ENCODE peak calls at places on chromosomes 4 and X, in seven cellular contexts. One of them, this sample, is unnamed.
A peak's percentile ranks its signal among the peaks of the same experiment; 100 is the strongest.

GRCh38 chr4:78591404-78591803 is 39.8 kb downstream of the ANXA3 start:
- DNase-seq in K562: no peak
- DNase-seq in NCI-H1436: no peak
- DNase-seq in mesenteric fat pad: no peak
- DNase-seq in activated gamma-delta T cell treated with Interleukin-2 at 50 U/mL for 16 hours: no peak
- DNase-seq in NCI-H1417 treated with DMSO at 0.1 percent for 48 hours: no peak
- DNase-seq in SW480: no peak
- DNase-seq in this sample: no peak

GRCh38 chr4:79788884-79789283 is 284.1 kb downstream of the ANTXR2 start:
- DNase-seq in activated gamma-delta T cell treated with Interleukin-2 at 50 U/mL for 16 hours: no peak
- DNase-seq in NCI-H1436: no peak
- DNase-seq in NCI-H1417 treated with DMSO at 0.1 percent for 48 hours: no peak
- DNase-seq in K562: no peak
- DNase-seq in SW480: no peak
- DNase-seq in mesenteric fat pad: no peak
- DNase-seq in this sample: no peak

GRCh38 chr4:10643600-10644425 is 40.8 kb downstream of the CLNK start:
- DNase-seq in NCI-H1436: no peak
- DNase-seq in K562: no peak
- DNase-seq in SW480: peak; percentile 6
- DNase-seq in activated gamma-delta T cell treated with Interleukin-2 at 50 U/mL for 16 hours: no peak
- DNase-seq in mesenteric fat pad: no peak
- DNase-seq in NCI-H1417 treated with DMSO at 0.1 percent for 48 hours: no peak
- DNase-seq in this sample: no peak

GRCh38 chrX:254630-255215 is 26.5 kb upstream of the PLCXD1 start:
- DNase-seq in NCI-H1436: no peak
- DNase-seq in activated gamma-delta T cell treated with Interleukin-2 at 50 U/mL for 16 hours: no peak
- DNase-seq in NCI-H1417 treated with DMSO at 0.1 percent for 48 hours: no peak
- DNase-seq in K562: no peak
- DNase-seq in mesenteric fat pad: no peak
- DNase-seq in SW480: no peak
- DNase-seq in this sample: no peak

GRCh38 chr4:76144546-76144945 is 3.7 kb downstream of the NUP54 start:
- DNase-seq in mesenteric fat pad: no peak
- DNase-seq in K562: no peak
- DNase-seq in SW480: no peak
- DNase-seq in activated gamma-delta T cell treated with Interleukin-2 at 50 U/mL for 16 hours: no peak
- DNase-seq in NCI-H1436: no peak
- DNase-seq in NCI-H1417 treated with DMSO at 0.1 percent for 48 hours: no peak
- DNase-seq in this sample: no peak

GRCh38 chr4:40316782-40317635 is 18.1 kb upstream of the CHRNA9 start:
- DNase-seq in mesenteric fat pad: no peak
- DNase-seq in NCI-H1417 treated with DMSO at 0.1 percent for 48 hours: no peak
- DNase-seq in activated gamma-delta T cell treated with Interleukin-2 at 50 U/mL for 16 hours: peak; percentile 55
- DNase-seq in SW480: peak; percentile 79
- DNase-seq in K562: peak; percentile 72
- DNase-seq in NCI-H1436: no peak
- DNase-seq in this sample: no peak

GRCh38 chr4:145533011-145533410 is 51.4 kb downstream of the SMAD1 start:
- DNase-seq in K562: no peak
- DNase-seq in SW480: no peak
- DNase-seq in activated gamma-delta T cell treated with Interleukin-2 at 50 U/mL for 16 hours: no peak
- DNase-seq in mesenteric fat pad: no peak
- DNase-seq in NCI-H1417 treated with DMSO at 0.1 percent for 48 hours: no peak
- DNase-seq in NCI-H1436: no peak
- DNase-seq in this sample: no peak

GRCh38 chr4:121898150-121898549 is 27.9 kb upstream of the BBS7 start:
- DNase-seq in K562: no peak
- DNase-seq in mesenteric fat pad: no peak
- DNase-seq in SW480: peak; percentile 9
- DNase-seq in NCI-H1417 treated with DMSO at 0.1 percent for 48 hours: no peak
- DNase-seq in NCI-H1436: no peak
- DNase-seq in activated gamma-delta T cell treated with Interleukin-2 at 50 U/mL for 16 hours: peak; percentile 4
- DNase-seq in this sample: no peak

GRCh38 chr4:35252071-35252470 is 992.2 kb downstream of the ARAP2 start:
- DNase-seq in SW480: no peak
- DNase-seq in mesenteric fat pad: no peak
- DNase-seq in K562: no peak
- DNase-seq in NCI-H1417 treated with DMSO at 0.1 percent for 48 hours: no peak
- DNase-seq in NCI-H1436: no peak
- DNase-seq in activated gamma-delta T cell treated with Interleukin-2 at 50 U/mL for 16 hours: no peak
- DNase-seq in this sample: no peak

GRCh38 chr4:10584042-10584441 is 100.5 kb downstream of the CLNK start:
- DNase-seq in SW480: peak; percentile 66
- DNase-seq in NCI-H1417 treated with DMSO at 0.1 percent for 48 hours: no peak
- DNase-seq in K562: no peak
- DNase-seq in mesenteric fat pad: no peak
- DNase-seq in activated gamma-delta T cell treated with Interleukin-2 at 50 U/mL for 16 hours: no peak
- DNase-seq in NCI-H1436: no peak
- DNase-seq in this sample: no peak

GRCh38 chrX:102835504-102836146 is 101.4 kb upstream of the RAB40AL start:
- DNase-seq in NCI-H1417 treated with DMSO at 0.1 percent for 48 hours: no peak
- DNase-seq in activated gamma-delta T cell treated with Interleukin-2 at 50 U/mL for 16 hours: no peak
- DNase-seq in K562: peak; percentile 11
- DNase-seq in SW480: peak; percentile 1
- DNase-seq in mesenteric fat pad: no peak
- DNase-seq in NCI-H1436: peak; percentile 9
- DNase-seq in this sample: peak; percentile 62

GRCh38 chr4:128835498-128836222 is 26.2 kb downstream of the JADE1 start:
- DNase-seq in SW480: no peak
- DNase-seq in K562: no peak
- DNase-seq in activated gamma-delta T cell treated with Interleukin-2 at 50 U/mL for 16 hours: no peak
- DNase-seq in NCI-H1417 treated with DMSO at 0.1 percent for 48 hours: no peak
- DNase-seq in mesenteric fat pad: no peak
- DNase-seq in NCI-H1436: no peak
- DNase-seq in this sample: no peak

GRCh38 chr4:72896515-72896914 is 173.0 kb downstream of the COX18 start:
- DNase-seq in activated gamma-delta T cell treated with Interleukin-2 at 50 U/mL for 16 hours: no peak
- DNase-seq in K562: no peak
- DNase-seq in NCI-H1436: no peak
- DNase-seq in SW480: no peak
- DNase-seq in mesenteric fat pad: no peak
- DNase-seq in NCI-H1417 treated with DMSO at 0.1 percent for 48 hours: no peak
- DNase-seq in this sample: no peak

GRCh38 chrX:69177511-69178162 is 12.4 kb upstream of the PJA1 start:
- DNase-seq in K562: no peak
- DNase-seq in NCI-H1417 treated with DMSO at 0.1 percent for 48 hours: no peak
- DNase-seq in SW480: no peak
- DNase-seq in mesenteric fat pad: peak; percentile 83
- DNase-seq in activated gamma-delta T cell treated with Interleukin-2 at 50 U/mL for 16 hours: no peak
- DNase-seq in NCI-H1436: no peak
- DNase-seq in this sample: no peak

GRCh38 chr4:186149872-186150271 is 41.5 kb upstream of the CYP4V2 start:
- DNase-seq in mesenteric fat pad: no peak
- DNase-seq in activated gamma-delta T cell treated with Interleukin-2 at 50 U/mL for 16 hours: peak; percentile 29
- DNase-seq in NCI-H1417 treated with DMSO at 0.1 percent for 48 hours: no peak
- DNase-seq in NCI-H1436: peak; percentile 40
- DNase-seq in K562: peak; percentile 31
- DNase-seq in SW480: peak; percentile 16
- DNase-seq in this sample: no peak

GRCh38 chrX:45824471-45824870 is 623.8 kb upstream of the DIPK2B start:
- DNase-seq in NCI-H1417 treated with DMSO at 0.1 percent for 48 hours: no peak
- DNase-seq in activated gamma-delta T cell treated with Interleukin-2 at 50 U/mL for 16 hours: no peak
- DNase-seq in mesenteric fat pad: no peak
- DNase-seq in NCI-H1436: no peak
- DNase-seq in SW480: peak; percentile 25
- DNase-seq in K562: peak; percentile 11
- DNase-seq in this sample: peak; percentile 8

GRCh38 chrX:146881521-146881920 is 67.0 kb upstream of the CXorf51A start:
- DNase-seq in K562: no peak
- DNase-seq in NCI-H1417 treated with DMSO at 0.1 percent for 48 hours: no peak
- DNase-seq in mesenteric fat pad: no peak
- DNase-seq in activated gamma-delta T cell treated with Interleukin-2 at 50 U/mL for 16 hours: no peak
- DNase-seq in NCI-H1436: no peak
- DNase-seq in SW480: no peak
- DNase-seq in this sample: no peak

GRCh38 chr4:99885063-99885664 is 9.1 kb downstream of the LAMTOR3 start:
- DNase-seq in mesenteric fat pad: no peak
- DNase-seq in activated gamma-delta T cell treated with Interleukin-2 at 50 U/mL for 16 hours: no peak
- DNase-seq in NCI-H1436: peak; percentile 18
- DNase-seq in SW480: peak; percentile 21
- DNase-seq in NCI-H1417 treated with DMSO at 0.1 percent for 48 hours: peak; percentile 11
- DNase-seq in K562: peak; percentile 27
- DNase-seq in this sample: peak; percentile 50

GRCh38 chr4:26067035-26067434 is 153.0 kb downstream of the SMIM20 start:
- DNase-seq in K562: no peak
- DNase-seq in NCI-H1417 treated with DMSO at 0.1 percent for 48 hours: no peak
- DNase-seq in mesenteric fat pad: no peak
- DNase-seq in activated gamma-delta T cell treated with Interleukin-2 at 50 U/mL for 16 hours: no peak
- DNase-seq in SW480: no peak
- DNase-seq in NCI-H1436: peak; percentile 28
- DNase-seq in this sample: no peak

GRCh38 chr4:1767770-1768366 is 25.2 kb upstream of the FGFR3 start:
- DNase-seq in K562: peak; percentile 90
- DNase-seq in NCI-H1417 treated with DMSO at 0.1 percent for 48 hours: no peak
- DNase-seq in activated gamma-delta T cell treated with Interleukin-2 at 50 U/mL for 16 hours: peak; percentile 15
- DNase-seq in mesenteric fat pad: no peak
- DNase-seq in NCI-H1436: no peak
- DNase-seq in SW480: peak; percentile 43
- DNase-seq in this sample: peak; percentile 38

GRCh38 chrX:1226249-1226648 is 13.8 kb upstream of the CRLF2 start:
- DNase-seq in NCI-H1436: no peak
- DNase-seq in SW480: no peak
- DNase-seq in K562: no peak
- DNase-seq in activated gamma-delta T cell treated with Interleukin-2 at 50 U/mL for 16 hours: no peak
- DNase-seq in NCI-H1417 treated with DMSO at 0.1 percent for 48 hours: no peak
- DNase-seq in mesenteric fat pad: no peak
- DNase-seq in this sample: no peak

GRCh38 chrX:19660604-19661003 is 145.3 kb upstream of the MAP3K15 start:
- DNase-seq in mesenteric fat pad: no peak
- DNase-seq in activated gamma-delta T cell treated with Interleukin-2 at 50 U/mL for 16 hours: no peak
- DNase-seq in K562: no peak
- DNase-seq in NCI-H1436: no peak
- DNase-seq in NCI-H1417 treated with DMSO at 0.1 percent for 48 hours: no peak
- DNase-seq in SW480: no peak
- DNase-seq in this sample: no peak

GRCh38 chrX:115021121-115021520 is 3.7 kb upstream of the IL13RA2 start:
- DNase-seq in K562: no peak
- DNase-seq in SW480: no peak
- DNase-seq in NCI-H1436: no peak
- DNase-seq in NCI-H1417 treated with DMSO at 0.1 percent for 48 hours: no peak
- DNase-seq in mesenteric fat pad: no peak
- DNase-seq in activated gamma-delta T cell treated with Interleukin-2 at 50 U/mL for 16 hours: no peak
- DNase-seq in this sample: no peak

GRCh38 chrX:77009691-77010090 is 437.5 kb upstream of the FGF16 start:
- DNase-seq in activated gamma-delta T cell treated with Interleukin-2 at 50 U/mL for 16 hours: no peak
- DNase-seq in mesenteric fat pad: no peak
- DNase-seq in NCI-H1436: no peak
- DNase-seq in K562: no peak
- DNase-seq in SW480: no peak
- DNase-seq in NCI-H1417 treated with DMSO at 0.1 percent for 48 hours: no peak
- DNase-seq in this sample: no peak

GRCh38 chrX:109827772-109828171 is 94.7 kb upstream of the ACSL4 start:
- DNase-seq in NCI-H1436: no peak
- DNase-seq in SW480: no peak
- DNase-seq in mesenteric fat pad: no peak
- DNase-seq in K562: no peak
- DNase-seq in NCI-H1417 treated with DMSO at 0.1 percent for 48 hours: no peak
- DNase-seq in activated gamma-delta T cell treated with Interleukin-2 at 50 U/mL for 16 hours: no peak
- DNase-seq in this sample: no peak

GRCh38 chr4:32203340-32203739 is 1483.2 kb downstream of the PCDH7 start:
- DNase-seq in mesenteric fat pad: no peak
- DNase-seq in K562: no peak
- DNase-seq in activated gamma-delta T cell treated with Interleukin-2 at 50 U/mL for 16 hours: no peak
- DNase-seq in NCI-H1436: no peak
- DNase-seq in NCI-H1417 treated with DMSO at 0.1 percent for 48 hours: no peak
- DNase-seq in SW480: no peak
- DNase-seq in this sample: no peak

GRCh38 chr4:8772499-8773123 is 99.0 kb downstream of the HMX1 start:
- DNase-seq in K562: no peak
- DNase-seq in NCI-H1417 treated with DMSO at 0.1 percent for 48 hours: no peak
- DNase-seq in SW480: no peak
- DNase-seq in activated gamma-delta T cell treated with Interleukin-2 at 50 U/mL for 16 hours: no peak
- DNase-seq in NCI-H1436: no peak
- DNase-seq in mesenteric fat pad: peak; percentile 73
- DNase-seq in this sample: no peak

GRCh38 chr4:40515398-40516293 is 114.0 kb downstream of the RBM47 start:
- DNase-seq in NCI-H1436: no peak
- DNase-seq in SW480: peak; percentile 75
- DNase-seq in mesenteric fat pad: no peak
- DNase-seq in K562: peak; percentile 81
- DNase-seq in NCI-H1417 treated with DMSO at 0.1 percent for 48 hours: no peak
- DNase-seq in activated gamma-delta T cell treated with Interleukin-2 at 50 U/mL for 16 hours: no peak
- DNase-seq in this sample: peak; percentile 83

GRCh38 chr4:186792994-186793393 is 69.3 kb upstream of the FAT1 start:
- DNase-seq in SW480: no peak
- DNase-seq in mesenteric fat pad: no peak
- DNase-seq in K562: no peak
- DNase-seq in NCI-H1436: no peak
- DNase-seq in NCI-H1417 treated with DMSO at 0.1 percent for 48 hours: no peak
- DNase-seq in activated gamma-delta T cell treated with Interleukin-2 at 50 U/mL for 16 hours: no peak
- DNase-seq in this sample: no peak

GRCh38 chr4:125714845-125715244 is 400.1 kb downstream of the FAT4 start:
- DNase-seq in activated gamma-delta T cell treated with Interleukin-2 at 50 U/mL for 16 hours: no peak
- DNase-seq in mesenteric fat pad: no peak
- DNase-seq in SW480: no peak
- DNase-seq in NCI-H1417 treated with DMSO at 0.1 percent for 48 hours: no peak
- DNase-seq in NCI-H1436: no peak
- DNase-seq in K562: no peak
- DNase-seq in this sample: no peak

GRCh38 chrX:148501121-148502066 is 977 bp downstream of the AFF2 start:
- DNase-seq in SW480: no peak
- DNase-seq in mesenteric fat pad: peak; percentile 89
- DNase-seq in NCI-H1436: no peak
- DNase-seq in activated gamma-delta T cell treated with Interleukin-2 at 50 U/mL for 16 hours: no peak
- DNase-seq in NCI-H1417 treated with DMSO at 0.1 percent for 48 hours: no peak
- DNase-seq in K562: no peak
- DNase-seq in this sample: peak; percentile 9

GRCh38 chr4:14920759-14921313 is 81.4 kb upstream of the CPEB2 start:
- DNase-seq in SW480: no peak
- DNase-seq in mesenteric fat pad: no peak
- DNase-seq in NCI-H1417 treated with DMSO at 0.1 percent for 48 hours: no peak
- DNase-seq in NCI-H1436: no peak
- DNase-seq in K562: no peak
- DNase-seq in activated gamma-delta T cell treated with Interleukin-2 at 50 U/mL for 16 hours: no peak
- DNase-seq in this sample: no peak